ENCODE peak calls at places on chromosomes 16 and 17, in eight cellular contexts. One of them, this sample, is unnamed.

GRCh38 chr17:8224891-8225812 is 14.8 kb upstream of the AURKB start:
- DNase-seq in hepatic stellate cell: no peak
- DNase-seq in suprapubic skin: no peak
- DNase-seq in cardiac fibroblast: no peak
- DNase-seq in type B pancreatic cell: no peak
- DNase-seq in left ventricle myocardium superior: no peak
- DNase-seq in astrocyte of the spinal cord: no peak
- DNase-seq in BJ: no peak
- DNase-seq in this sample: no peak

GRCh38 chr16:69443809-69444611 is 19.6 kb downstream of the CYB5B start:
- DNase-seq in hepatic stellate cell: peak; percentile 38
- DNase-seq in suprapubic skin: peak; percentile 75
- DNase-seq in cardiac fibroblast: peak; percentile 72
- DNase-seq in type B pancreatic cell: no peak
- DNase-seq in left ventricle myocardium superior: peak; percentile 54
- DNase-seq in astrocyte of the spinal cord: peak; percentile 66
- DNase-seq in BJ: no peak
- DNase-seq in this sample: no peak

GRCh38 chr17:14760719-14761425 is 460.0 kb downstream of the HS3ST3B1 start:
- DNase-seq in hepatic stellate cell: no peak
- DNase-seq in suprapubic skin: no peak
- DNase-seq in cardiac fibroblast: no peak
- DNase-seq in type B pancreatic cell: no peak
- DNase-seq in left ventricle myocardium superior: no peak
- DNase-seq in astrocyte of the spinal cord: no peak
- DNase-seq in BJ: no peak
- DNase-seq in this sample: no peak

GRCh38 chr17:66455022-66455547 is 152.7 kb downstream of the PRKCA start:
- DNase-seq in hepatic stellate cell: no peak
- DNase-seq in suprapubic skin: no peak
- DNase-seq in cardiac fibroblast: no peak
- DNase-seq in type B pancreatic cell: no peak
- DNase-seq in left ventricle myocardium superior: no peak
- DNase-seq in astrocyte of the spinal cord: no peak
- DNase-seq in BJ: no peak
- DNase-seq in this sample: no peak

GRCh38 chr17:39462644-39463375 is 1.5 kb downstream of the CDK12 start:
- DNase-seq in hepatic stellate cell: peak; percentile 16
- DNase-seq in suprapubic skin: peak; percentile 73
- DNase-seq in cardiac fibroblast: peak; percentile 27
- DNase-seq in type B pancreatic cell: no peak
- DNase-seq in left ventricle myocardium superior: no peak
- DNase-seq in astrocyte of the spinal cord: no peak
- DNase-seq in BJ: no peak
- DNase-seq in this sample: peak; percentile 63

GRCh38 chr16:4954714-4955113 is 3.4 kb upstream of the SEC14L5 start:
- DNase-seq in hepatic stellate cell: no peak
- DNase-seq in suprapubic skin: no peak
- DNase-seq in cardiac fibroblast: no peak
- DNase-seq in type B pancreatic cell: no peak
- DNase-seq in left ventricle myocardium superior: no peak
- DNase-seq in astrocyte of the spinal cord: no peak
- DNase-seq in BJ: no peak
- DNase-seq in this sample: no peak

GRCh38 chr16:58337090-58337444 is 42.2 kb upstream of the PRSS54 start:
- DNase-seq in hepatic stellate cell: no peak
- DNase-seq in suprapubic skin: no peak
- DNase-seq in cardiac fibroblast: no peak
- DNase-seq in type B pancreatic cell: no peak
- DNase-seq in left ventricle myocardium superior: no peak
- DNase-seq in astrocyte of the spinal cord: no peak
- DNase-seq in BJ: no peak
- DNase-seq in this sample: no peak

GRCh38 chr17:39601010-39601597 is 6.6 kb downstream of the NEUROD2 start:
- DNase-seq in hepatic stellate cell: no peak
- DNase-seq in suprapubic skin: no peak
- DNase-seq in cardiac fibroblast: no peak
- DNase-seq in type B pancreatic cell: no peak
- DNase-seq in left ventricle myocardium superior: no peak
- DNase-seq in astrocyte of the spinal cord: no peak
- DNase-seq in BJ: no peak
- DNase-seq in this sample: no peak

GRCh38 chr16:57651344-57652333 is 16.5 kb upstream of the ADGRG3 start:
- DNase-seq in hepatic stellate cell: no peak
- DNase-seq in suprapubic skin: no peak
- DNase-seq in cardiac fibroblast: no peak
- DNase-seq in type B pancreatic cell: no peak
- DNase-seq in left ventricle myocardium superior: no peak
- DNase-seq in astrocyte of the spinal cord: no peak
- DNase-seq in BJ: no peak
- DNase-seq in this sample: no peak

GRCh38 chr17:39306028-39306427 is 80.3 kb upstream of the STAC2 start:
- DNase-seq in hepatic stellate cell: no peak
- DNase-seq in suprapubic skin: no peak
- DNase-seq in cardiac fibroblast: no peak
- DNase-seq in type B pancreatic cell: no peak
- DNase-seq in left ventricle myocardium superior: no peak
- DNase-seq in astrocyte of the spinal cord: no peak
- DNase-seq in BJ: no peak
- DNase-seq in this sample: no peak

GRCh38 chr16:9035986-9036385 is 55.5 kb upstream of the HAPSTR1 start:
- DNase-seq in hepatic stellate cell: no peak
- DNase-seq in suprapubic skin: no peak
- DNase-seq in cardiac fibroblast: no peak
- DNase-seq in type B pancreatic cell: no peak
- DNase-seq in left ventricle myocardium superior: no peak
- DNase-seq in astrocyte of the spinal cord: no peak
- DNase-seq in BJ: no peak
- DNase-seq in this sample: no peak

GRCh38 chr17:81388612-81389367 is 6.5 kb upstream of the BAHCC1 start:
- DNase-seq in hepatic stellate cell: peak; percentile 66
- DNase-seq in suprapubic skin: no peak
- DNase-seq in cardiac fibroblast: no peak
- DNase-seq in type B pancreatic cell: no peak
- DNase-seq in left ventricle myocardium superior: no peak
- DNase-seq in astrocyte of the spinal cord: no peak
- DNase-seq in BJ: no peak
- DNase-seq in this sample: no peak

GRCh38 chr16:11597737-11598136 is 11.0 kb upstream of the LITAF start:
- DNase-seq in hepatic stellate cell: no peak
- DNase-seq in suprapubic skin: no peak
- DNase-seq in cardiac fibroblast: no peak
- DNase-seq in type B pancreatic cell: no peak
- DNase-seq in left ventricle myocardium superior: no peak
- DNase-seq in astrocyte of the spinal cord: peak; percentile 7
- DNase-seq in BJ: no peak
- DNase-seq in this sample: no peak

GRCh38 chr17:57599271-57600045 is 145.6 kb downstream of the CCDC182 start:
- DNase-seq in hepatic stellate cell: no peak
- DNase-seq in suprapubic skin: no peak
- DNase-seq in cardiac fibroblast: no peak
- DNase-seq in type B pancreatic cell: no peak
- DNase-seq in left ventricle myocardium superior: no peak
- DNase-seq in astrocyte of the spinal cord: no peak
- DNase-seq in BJ: no peak
- DNase-seq in this sample: no peak

GRCh38 chr17:5110816-5111215 is 862 bp downstream of the ZNF232 start:
- DNase-seq in hepatic stellate cell: no peak
- DNase-seq in suprapubic skin: peak; percentile 31
- DNase-seq in cardiac fibroblast: no peak
- DNase-seq in type B pancreatic cell: no peak
- DNase-seq in left ventricle myocardium superior: no peak
- DNase-seq in astrocyte of the spinal cord: no peak
- DNase-seq in BJ: no peak
- DNase-seq in this sample: no peak

GRCh38 chr16:58755989-58756649 is 22.0 kb upstream of the GOT2 start:
- DNase-seq in hepatic stellate cell: peak; percentile 40
- DNase-seq in suprapubic skin: peak; percentile 66
- DNase-seq in cardiac fibroblast: peak; percentile 85
- DNase-seq in type B pancreatic cell: no peak
- DNase-seq in left ventricle myocardium superior: peak; percentile 82
- DNase-seq in astrocyte of the spinal cord: peak; percentile 69
- DNase-seq in BJ: no peak
- DNase-seq in this sample: peak; percentile 74

GRCh38 chr16:89060207-89060794 is 33.4 kb upstream of the ACSF3 start:
- DNase-seq in hepatic stellate cell: no peak
- DNase-seq in suprapubic skin: no peak
- DNase-seq in cardiac fibroblast: no peak
- DNase-seq in type B pancreatic cell: no peak
- DNase-seq in left ventricle myocardium superior: no peak
- DNase-seq in astrocyte of the spinal cord: no peak
- DNase-seq in BJ: no peak
- DNase-seq in this sample: no peak

GRCh38 chr16:11257131-11257938 is 1.3 kb upstream of the SOCS1 start:
- DNase-seq in hepatic stellate cell: peak; percentile 90
- DNase-seq in suprapubic skin: peak; percentile 86
- DNase-seq in cardiac fibroblast: peak; percentile 90
- DNase-seq in type B pancreatic cell: no peak
- DNase-seq in left ventricle myocardium superior: peak; percentile 74
- DNase-seq in astrocyte of the spinal cord: peak; percentile 82
- DNase-seq in BJ: no peak
- DNase-seq in this sample: peak; percentile 83

GRCh38 chr17:56096026-56096807 is 57.1 kb upstream of the ANKFN1 start:
- DNase-seq in hepatic stellate cell: no peak
- DNase-seq in suprapubic skin: no peak
- DNase-seq in cardiac fibroblast: no peak
- DNase-seq in type B pancreatic cell: no peak
- DNase-seq in left ventricle myocardium superior: no peak
- DNase-seq in astrocyte of the spinal cord: peak; percentile 38
- DNase-seq in BJ: no peak
- DNase-seq in this sample: no peak

GRCh38 chr16:80620656-80621605 is 80.1 kb downstream of the DYNLRB2 start:
- DNase-seq in hepatic stellate cell: no peak
- DNase-seq in suprapubic skin: no peak
- DNase-seq in cardiac fibroblast: no peak
- DNase-seq in type B pancreatic cell: no peak
- DNase-seq in left ventricle myocardium superior: no peak
- DNase-seq in astrocyte of the spinal cord: no peak
- DNase-seq in BJ: no peak
- DNase-seq in this sample: no peak

GRCh38 chr17:39573447-39574298 is 34.0 kb downstream of the NEUROD2 start:
- DNase-seq in hepatic stellate cell: peak; percentile 89
- DNase-seq in suprapubic skin: peak; percentile 75
- DNase-seq in cardiac fibroblast: peak; percentile 63
- DNase-seq in type B pancreatic cell: no peak
- DNase-seq in left ventricle myocardium superior: peak; percentile 84
- DNase-seq in astrocyte of the spinal cord: peak; percentile 66
- DNase-seq in BJ: peak; percentile 29
- DNase-seq in this sample: peak; percentile 79

GRCh38 chr17:58325976-58326468 is 2.6 kb downstream of the TSPOAP1 start:
- DNase-seq in hepatic stellate cell: no peak
- DNase-seq in suprapubic skin: no peak
- DNase-seq in cardiac fibroblast: no peak
- DNase-seq in type B pancreatic cell: no peak
- DNase-seq in left ventricle myocardium superior: peak; percentile 19
- DNase-seq in astrocyte of the spinal cord: no peak
- DNase-seq in BJ: no peak
- DNase-seq in this sample: no peak

GRCh38 chr16:46658925-46659324 is 30.1 kb downstream of the VPS35 start:
- DNase-seq in hepatic stellate cell: no peak
- DNase-seq in suprapubic skin: no peak
- DNase-seq in cardiac fibroblast: no peak
- DNase-seq in type B pancreatic cell: no peak
- DNase-seq in left ventricle myocardium superior: no peak
- DNase-seq in astrocyte of the spinal cord: peak; percentile 4
- DNase-seq in BJ: no peak
- DNase-seq in this sample: peak; percentile 51

GRCh38 chr17:28746611-28747045 is 2.8 kb downstream of the TRAF4 start:
- DNase-seq in hepatic stellate cell: no peak
- DNase-seq in suprapubic skin: no peak
- DNase-seq in cardiac fibroblast: no peak
- DNase-seq in type B pancreatic cell: no peak
- DNase-seq in left ventricle myocardium superior: no peak
- DNase-seq in astrocyte of the spinal cord: no peak
- DNase-seq in BJ: no peak
- DNase-seq in this sample: no peak

GRCh38 chr16:56262148-56262878 is 71.0 kb downstream of the GNAO1 start:
- DNase-seq in hepatic stellate cell: no peak
- DNase-seq in suprapubic skin: no peak
- DNase-seq in cardiac fibroblast: no peak
- DNase-seq in type B pancreatic cell: no peak
- DNase-seq in left ventricle myocardium superior: no peak
- DNase-seq in astrocyte of the spinal cord: no peak
- DNase-seq in BJ: no peak
- DNase-seq in this sample: no peak

GRCh38 chr16:75079346-75079926 is 37.1 kb downstream of the LDHD start:
- DNase-seq in hepatic stellate cell: no peak
- DNase-seq in suprapubic skin: no peak
- DNase-seq in cardiac fibroblast: no peak
- DNase-seq in type B pancreatic cell: no peak
- DNase-seq in left ventricle myocardium superior: no peak
- DNase-seq in astrocyte of the spinal cord: no peak
- DNase-seq in BJ: no peak
- DNase-seq in this sample: no peak

GRCh38 chr17:14331982-14332298 is 31.1 kb downstream of the HS3ST3B1 start:
- DNase-seq in hepatic stellate cell: no peak
- DNase-seq in suprapubic skin: no peak
- DNase-seq in cardiac fibroblast: no peak
- DNase-seq in type B pancreatic cell: no peak
- DNase-seq in left ventricle myocardium superior: no peak
- DNase-seq in astrocyte of the spinal cord: no peak
- DNase-seq in BJ: no peak
- DNase-seq in this sample: no peak

GRCh38 chr16:85037050-85037410 is 9.4 kb downstream of the KIAA0513 start:
- DNase-seq in hepatic stellate cell: no peak
- DNase-seq in suprapubic skin: no peak
- DNase-seq in cardiac fibroblast: peak; percentile 92
- DNase-seq in type B pancreatic cell: no peak
- DNase-seq in left ventricle myocardium superior: no peak
- DNase-seq in astrocyte of the spinal cord: peak; percentile 94
- DNase-seq in BJ: no peak
- DNase-seq in this sample: no peak